ENCODE peak calls at places on chromosomes 5 and 9, in four cellular contexts. One of them, this sample, is unnamed.

GRCh38 chr5:146188358-146188757 is 5.9 kb upstream of the LARS1 start:
- DNase-seq in IMR-90: peak
- DNase-seq in psoas muscle: no peak
- DNase-seq in tibial nerve: no peak
- DNase-seq in this sample: no peak

GRCh38 chr5:150293091-150293941 is 3.7 kb upstream of the CAMK2A start:
- DNase-seq in psoas muscle: no peak
- DNase-seq in tibial nerve: no peak
- DNase-seq in IMR-90: no peak
- DNase-seq in this sample: no peak

GRCh38 chr9:126043691-126044090 is 282.9 kb upstream of the MVB12B start:
- DNase-seq in IMR-90: no peak
- DNase-seq in psoas muscle: no peak
- DNase-seq in tibial nerve: no peak
- DNase-seq in this sample: no peak

GRCh38 chr9:22401671-22402070 is 45.0 kb upstream of the DMRTA1 start:
- DNase-seq in tibial nerve: no peak
- DNase-seq in IMR-90: no peak
- DNase-seq in psoas muscle: no peak
- DNase-seq in this sample: no peak

GRCh38 chr9:128007566-128008138 is 26.9 kb upstream of the EEIG1 start:
- DNase-seq in psoas muscle: peak
- DNase-seq in tibial nerve: peak
- DNase-seq in IMR-90: peak
- DNase-seq in this sample: no peak

GRCh38 chr5:124519396-124519795 is 227.0 kb downstream of the ZNF608 start:
- DNase-seq in psoas muscle: no peak
- DNase-seq in IMR-90: peak
- DNase-seq in tibial nerve: no peak
- DNase-seq in this sample: peak

GRCh38 chr5:82863260-82863659 is 213.9 kb downstream of the TMEM167A start:
- DNase-seq in tibial nerve: no peak
- DNase-seq in IMR-90: no peak
- DNase-seq in psoas muscle: no peak
- DNase-seq in this sample: no peak

GRCh38 chr5:154236459-154237375 is 46.2 kb downstream of the GALNT10 start:
- DNase-seq in tibial nerve: no peak
- DNase-seq in psoas muscle: no peak
- DNase-seq in IMR-90: no peak
- DNase-seq in this sample: no peak

GRCh38 chr5:157718529-157718928 is 12.7 kb upstream of the THG1L start:
- DNase-seq in tibial nerve: peak
- DNase-seq in IMR-90: peak
- DNase-seq in psoas muscle: no peak
- DNase-seq in this sample: no peak

GRCh38 chr5:140240987-140241706 is 61.8 kb downstream of the PFDN1 start:
- DNase-seq in IMR-90: peak
- DNase-seq in tibial nerve: peak
- DNase-seq in psoas muscle: peak
- DNase-seq in this sample: peak

GRCh38 chr5:181221105-181221791 is 1.8 kb upstream of the TRIM41 start:
- DNase-seq in tibial nerve: peak
- DNase-seq in psoas muscle: no peak
- DNase-seq in IMR-90: no peak
- DNase-seq in this sample: no peak
- H3K27ac ChIP-seq in tibial nerve: peak
- H3K27ac ChIP-seq in psoas muscle: peak
- H3K27ac ChIP-seq in IMR-90: no peak
- H3K27ac ChIP-seq in this sample: no peak

DNA sequence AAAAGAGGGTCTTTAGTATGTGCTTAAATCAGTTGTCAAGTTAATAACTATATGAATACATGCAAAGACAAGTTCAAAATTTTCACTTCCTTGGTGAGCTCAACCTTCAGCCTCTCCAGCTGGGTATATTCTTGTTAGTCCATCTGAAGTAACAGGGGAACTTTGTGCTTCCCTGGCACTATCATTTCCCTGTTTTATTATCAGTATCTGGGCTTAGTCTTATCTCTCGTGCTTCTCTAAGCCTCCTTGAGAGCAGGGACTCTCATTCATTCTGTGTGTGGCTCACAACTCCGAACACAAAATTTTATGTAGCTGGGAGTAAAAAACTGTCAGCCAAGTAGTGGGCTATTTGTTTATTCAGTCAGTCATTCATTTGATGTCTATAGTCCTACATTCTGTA is 175.9 kb upstream of the MAP3K1 start:
- DNase-seq in IMR-90: no peak
- DNase-seq in tibial nerve: no peak
- DNase-seq in psoas muscle: no peak
- DNase-seq in this sample: no peak
- H3K27ac ChIP-seq in IMR-90: no peak
- H3K27ac ChIP-seq in tibial nerve: no peak
- H3K27ac ChIP-seq in psoas muscle: no peak
- H3K27ac ChIP-seq in this sample: no peak

DNA sequence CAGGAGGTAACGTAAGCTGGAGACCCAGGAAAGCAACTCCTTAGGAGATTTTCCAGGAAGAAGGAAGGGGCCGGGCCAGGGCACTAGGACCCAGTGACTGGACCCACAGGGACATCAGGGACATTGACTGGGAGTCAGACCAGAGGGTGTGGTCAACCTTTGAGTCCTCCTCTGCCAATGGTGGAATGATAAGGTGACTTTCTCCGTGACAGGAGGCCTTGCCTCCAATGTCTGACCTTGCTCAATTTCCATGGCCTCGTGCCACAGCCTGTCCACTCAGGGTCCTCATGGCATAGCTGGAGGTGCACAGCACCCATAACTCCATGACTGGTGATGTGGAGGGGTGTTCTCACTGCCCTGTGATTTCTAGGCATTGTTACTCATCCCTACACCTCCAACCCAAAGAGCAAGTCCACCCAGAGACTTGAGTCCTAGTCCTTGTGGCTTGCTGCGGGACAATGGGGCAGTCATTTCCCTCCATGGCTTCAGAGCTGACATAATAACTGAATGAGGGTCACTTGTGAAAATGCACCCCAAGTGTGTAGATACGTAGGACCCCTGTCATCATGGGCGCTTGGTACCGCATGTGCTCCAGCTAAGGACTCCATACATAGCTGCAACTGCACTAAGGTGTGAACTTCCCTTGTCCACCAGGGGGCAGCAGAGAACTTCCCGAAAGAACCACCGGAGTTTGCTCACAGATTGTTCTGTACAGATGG is 4.1 kb upstream of the AMBP start:
- DNase-seq in tibial nerve: peak
- DNase-seq in psoas muscle: peak
- DNase-seq in IMR-90: peak
- DNase-seq in this sample: peak
- H3K27ac ChIP-seq in tibial nerve: no peak
- H3K27ac ChIP-seq in psoas muscle: no peak
- H3K27ac ChIP-seq in IMR-90: no peak
- H3K27ac ChIP-seq in this sample: no peak

DNA sequence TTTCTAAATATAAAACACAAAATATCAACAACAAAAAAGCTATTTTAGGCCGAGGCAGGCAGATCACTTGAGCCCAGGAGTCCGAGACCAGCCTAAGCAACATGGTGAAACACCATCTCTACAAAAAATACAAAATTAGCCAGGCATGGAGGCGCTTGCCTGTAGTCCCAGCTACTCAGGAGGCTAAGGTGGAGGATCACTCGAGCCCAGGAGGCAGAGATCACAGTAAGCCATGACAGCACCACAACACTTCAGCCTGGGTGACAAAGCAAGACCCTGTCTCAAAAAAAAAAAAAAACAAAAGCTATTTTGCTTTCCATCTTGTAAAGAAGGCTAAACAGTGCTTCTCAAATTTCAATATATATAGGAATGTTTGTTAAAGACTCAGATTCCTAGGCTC is 11.3 kb downstream of the C5orf15 start:
- DNase-seq in IMR-90: no peak
- DNase-seq in psoas muscle: no peak
- DNase-seq in tibial nerve: no peak
- DNase-seq in this sample: no peak
- H3K27ac ChIP-seq in IMR-90: no peak
- H3K27ac ChIP-seq in psoas muscle: peak
- H3K27ac ChIP-seq in tibial nerve: no peak
- H3K27ac ChIP-seq in this sample: no peak

GRCh38 chr9:129259373-129259772 is 81.3 kb upstream of the IER5L start:
- DNase-seq in tibial nerve: no peak
- DNase-seq in IMR-90: no peak
- DNase-seq in psoas muscle: no peak
- DNase-seq in this sample: no peak

GRCh38 chr9:129263836-129264235 is 85.8 kb upstream of the IER5L start:
- DNase-seq in IMR-90: no peak
- DNase-seq in tibial nerve: no peak
- DNase-seq in psoas muscle: peak
- DNase-seq in this sample: no peak

GRCh38 chr9:129264388-129264787 is 86.3 kb upstream of the IER5L start:
- DNase-seq in tibial nerve: no peak
- DNase-seq in psoas muscle: no peak
- DNase-seq in IMR-90: no peak
- DNase-seq in this sample: no peak

GRCh38 chr9:129258823-129259301 is 80.8 kb upstream of the IER5L start:
- DNase-seq in tibial nerve: no peak
- DNase-seq in psoas muscle: peak
- DNase-seq in IMR-90: no peak
- DNase-seq in this sample: no peak

GRCh38 chr9:129262261-129262660 is 84.2 kb upstream of the IER5L start:
- DNase-seq in IMR-90: no peak
- DNase-seq in psoas muscle: peak
- DNase-seq in tibial nerve: no peak
- DNase-seq in this sample: no peak
- H3K27ac ChIP-seq in IMR-90: no peak
- H3K27ac ChIP-seq in psoas muscle: peak
- H3K27ac ChIP-seq in tibial nerve: peak
- H3K27ac ChIP-seq in this sample: no peak

GRCh38 chr5:112143684-112144083 is 275.4 kb downstream of the EPB41L4A start:
- DNase-seq in psoas muscle: no peak
- DNase-seq in IMR-90: no peak
- DNase-seq in tibial nerve: no peak
- DNase-seq in this sample: no peak
- H3K27ac ChIP-seq in psoas muscle: no peak
- H3K27ac ChIP-seq in IMR-90: no peak
- H3K27ac ChIP-seq in tibial nerve: no peak
- H3K27ac ChIP-seq in this sample: no peak

GRCh38 chr5:127892467-127893207 is 189.4 kb downstream of the CCDC192 start:
- DNase-seq in IMR-90: peak
- DNase-seq in tibial nerve: no peak
- DNase-seq in psoas muscle: no peak
- DNase-seq in this sample: no peak
- H3K27ac ChIP-seq in IMR-90: no peak
- H3K27ac ChIP-seq in tibial nerve: peak
- H3K27ac ChIP-seq in psoas muscle: no peak
- H3K27ac ChIP-seq in this sample: no peak

GRCh38 chr9:117046666-117047327 is 359.7 kb downstream of the TRIM32 start:
- DNase-seq in IMR-90: no peak
- DNase-seq in psoas muscle: no peak
- DNase-seq in tibial nerve: no peak
- DNase-seq in this sample: no peak
- H3K27ac ChIP-seq in IMR-90: no peak
- H3K27ac ChIP-seq in psoas muscle: no peak
- H3K27ac ChIP-seq in tibial nerve: no peak
- H3K27ac ChIP-seq in this sample: no peak

This sample was measured in thoracic aorta.